ENCODE peak calls at places on chromosomes 1 and 21, in four cellular contexts. R is heart left ventricle; Z is CD4-positive, alpha-beta memory T cell; H is Peyer's patch. O is an unnamed sample. For H3K4me1, the result is how much of the 10 kb centered on the place peaks cover.

GRCh38 chr1:23747947-23748346 is 4.7 kb downstream of the ELOA start:
- DNase-seq in R (no peak), H (no peak), Z (no peak), O (no peak)

GRCh38 chr1:118563969-118564951 is 379.2 kb upstream of the SPAG17 start:
- DNase-seq in R (no peak), H (no peak), Z (no peak), O (no peak)

GRCh38 chr21:40049031-40049958 is 182.1 kb downstream of the PCP4 start:
- DNase-seq in R (no peak), Z (no peak), H (no peak), O (no peak)

GRCh38 chr1:21816602-21817302 is 4.7 kb downstream of the LDLRAD2 start:
- DNase-seq in H (no peak), Z (no peak), R (no peak), O (no peak)

GRCh38 chr1:70071597-70071996 is 133.8 kb downstream of the LRRC40 start:
- DNase-seq in R (no peak), Z (no peak), H (no peak), O (no peak)

GRCh38 chr1:58896211-58897183 is 112.7 kb upstream of the JUN start:
- DNase-seq in R (peak), H (no peak), Z (no peak), O (peak)

GRCh38 chr1:37323486-37324377 is 150.6 kb upstream of the ZC3H12A start:
- DNase-seq in Z (no peak), R (no peak), H (peak), O (no peak)

GRCh38 chr1:46372440-46372839 is 21.7 kb upstream of the FAAH start:
- DNase-seq in R (no peak), Z (no peak), H (no peak), O (no peak)

GRCh38 chr1:189432761-189433160 is 1044.9 kb downstream of the BRINP3 start:
- DNase-seq in R (no peak), Z (no peak), H (no peak), O (no peak)

GRCh38 chr1:101820080-101820479 is 176.6 kb downstream of the OLFM3 start:
- DNase-seq in Z (no peak), H (no peak), R (no peak), O (no peak)

GRCh38 chr21:45455321-45456013 is 50.5 kb downstream of the COL18A1 start:
- DNase-seq in R (no peak), H (no peak), Z (no peak), O (no peak)

GRCh38 chr1:2394761-2395160 is 3.1 kb downstream of the RER1 start:
- DNase-seq in H (no peak), R (no peak), Z (no peak), O (no peak)

GRCh38 chr1:33220701-33221384 is 35.4 kb upstream of the ZNF362 start:
- DNase-seq in H (no peak), Z (no peak), R (no peak), O (peak)

GRCh38 chr21:41759926-41760325 is 6.9 kb downstream of the RIPK4 start:
- DNase-seq in H (no peak), Z (no peak), R (no peak), O (no peak)

GRCh38 chr1:98048234-98048633 is 127.4 kb upstream of the DPYD start:
- DNase-seq in Z (peak), R (peak), H (peak), O (peak)

GRCh38 chr21:44424608-44425306 is 30.6 kb upstream of the LRRC3 start:
- DNase-seq in R (no peak), Z (no peak), H (no peak), O (peak)

GRCh38 chr1:162165528-162165927 is 96.0 kb downstream of the NOS1AP start:
- DNase-seq in H (no peak), R (no peak), Z (no peak), O (no peak)

GRCh38 chr1:185373813-185374524 is 56.9 kb upstream of the IVNS1ABP start:
- DNase-seq in Z (no peak), R (no peak), H (no peak), O (no peak)

GRCh38 chr1:108851567-108851966 is 5.3 kb downstream of the AKNAD1 start:
- DNase-seq in Z (no peak), H (no peak), R (no peak), O (no peak)

GRCh38 chr1:24279590-24280232 is 39.4 kb upstream of the GRHL3 start:
- DNase-seq in Z (no peak), R (no peak), H (no peak), O (no peak)

GRCh38 chr1:154423303-154423987 is 18.3 kb downstream of the IL6R start:
- DNase-seq in Z (no peak), H (no peak), R (no peak), O (no peak)

GRCh38 chr1:16118706-16119105 is 37.2 kb downstream of the EPHA2 start:
- DNase-seq in H (no peak), Z (no peak), R (no peak), O (no peak)

GRCh38 chr1:68321084-68321685 is 88.9 kb upstream of the WLS start:
- DNase-seq in R (peak), H (no peak), Z (no peak), O (peak)

GRCh38 chr1:245370175-245370825 is 215.5 kb downstream of the KIF26B start:
- DNase-seq in H (no peak), R (no peak), Z (no peak), O (no peak)

GRCh38 chr21:36135391-36136094 is 664 bp downstream of the CBR3 start:
- DNase-seq in Z (peak), H (peak), R (peak), O (peak)

GRCh38 chr1:234573711-234574299 is 36.2 kb downstream of the IRF2BP2 start:
- DNase-seq in R (no peak), H (no peak), Z (no peak), O (no peak)

GRCh38 chr1:27119270-27119618 is 35.7 kb downstream of the SLC9A1 start:
- DNase-seq in H (no peak), Z (no peak), R (no peak), O (no peak)

GRCh38 chr1:22916469-22916817 is 56.2 kb downstream of the LACTBL1 start:
- DNase-seq in R (no peak), H (no peak), Z (no peak), O (no peak)

GRCh38 chr1:77354536-77354935 is 72.7 kb downstream of the AK5 start:
- DNase-seq in H (no peak), R (no peak), Z (no peak), O (no peak)

GRCh38 chr1:7616953-7617352 is 154.1 kb upstream of the VAMP3 start:
- DNase-seq in Z (no peak), H (no peak), R (peak), O (peak)

GRCh38 chr1:45470306-45470798 is 20.6 kb downstream of the TESK2 start:
- DNase-seq in H (no peak), Z (no peak), R (no peak), O (no peak)

GRCh38 chr1:99441234-99442095 is 177.2 kb downstream of the PLPPR4 start:
- DNase-seq in Z (no peak), H (no peak), R (no peak), O (no peak)

GRCh38 chr1:119680723-119681122 is 31.0 kb upstream of the PHGDH start:
- DNase-seq in Z (no peak), R (no peak), H (no peak), O (no peak)

GRCh38 chr1:119682141-119682540 is 29.6 kb upstream of the PHGDH start:
- DNase-seq in Z (no peak), R (no peak), H (no peak), O (no peak)

GRCh38 chr1:119681560-119681959 is 30.2 kb upstream of the PHGDH start:
- DNase-seq in Z (no peak), H (no peak), R (no peak), O (no peak)

GRCh38 chr1:119679223-119679622 is 31.2 kb upstream of the ZNF697 start:
- DNase-seq in Z (no peak), H (no peak), R (no peak), O (no peak)

GRCh38 chr1:119680193-119680592 is 31.5 kb upstream of the PHGDH start:
- DNase-seq in H (no peak), R (no peak), Z (no peak), O (no peak)
- H3K4me1 ChIP-seq in H (under half), R (under half), Z (under half), O (under half)

GRCh38 chr1:160836981-160837557 is 25.6 kb downstream of the CD244 start:
- DNase-seq in R (no peak), H (no peak), Z (no peak), O (no peak)

GRCh38 chr1:160836561-160836960 is 26.1 kb downstream of the CD244 start:
- DNase-seq in Z (no peak), H (no peak), R (no peak), O (no peak)

GRCh38 chr1:160834945-160835565 is 27.6 kb downstream of the CD244 start:
- DNase-seq in R (no peak), Z (peak), H (no peak), O (no peak)

GRCh38 chr1:160838876-160839275 is 23.8 kb downstream of the CD244 start:
- DNase-seq in R (no peak), Z (no peak), H (no peak), O (no peak)

GRCh38 chr1:160837558-160838205 is 25.0 kb downstream of the CD244 start:
- DNase-seq in R (peak), H (peak), Z (peak), O (no peak)
- H3K27ac ChIP-seq in R (peak), H (peak), Z (peak), O (no peak)

GRCh38 chr1:169483500-169483966 is 2.2 kb downstream of the SLC19A2 start:
- DNase-seq in R (peak), Z (no peak), H (no peak), O (no peak)
- H3K4me1 ChIP-seq in R (under half), Z (under half), H (under half), O (under half)

DNA sequence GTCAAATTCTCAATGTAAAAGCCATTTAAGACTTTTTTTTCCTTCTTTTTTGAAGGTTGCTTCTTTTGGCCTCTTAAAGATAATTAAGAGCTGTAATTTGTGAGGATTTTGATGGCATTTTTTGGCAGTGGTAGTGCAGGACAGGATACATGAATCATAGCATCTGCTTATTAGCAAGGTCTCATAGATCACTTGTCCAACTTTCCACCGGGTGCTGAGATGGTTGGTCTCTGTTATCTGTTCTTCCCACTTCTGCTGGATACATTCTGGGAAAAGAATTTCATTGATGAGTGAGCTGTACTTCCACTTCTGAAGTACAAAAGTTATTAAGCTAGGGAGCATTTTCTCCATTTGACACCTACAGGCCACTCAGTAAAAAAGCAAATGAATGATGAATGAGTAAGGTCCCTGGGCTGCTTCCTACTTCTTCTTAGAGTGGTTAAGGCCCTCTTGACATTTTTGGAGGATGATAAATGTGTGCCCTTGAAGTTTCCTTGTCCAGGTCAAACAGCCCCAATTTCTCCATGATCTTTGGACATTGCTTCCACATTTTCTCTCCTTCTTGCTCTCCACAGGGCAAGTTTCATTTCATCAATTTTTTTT is 100.6 kb downstream of the ROR1 start:
- DNase-seq in H (no peak), Z (no peak), R (no peak), O (no peak)
- H3K27ac ChIP-seq in H (no peak), Z (no peak), R (no peak), O (no peak)

O was measured in upper lobe of right lung.